ENCODE peak calls at places on chromosomes 4 and X, in four cellular contexts. One of them, this sample, is unnamed.

GRCh38 chrX:119638725-119639471 is 32.7 kb upstream of the NKRF start:
- DNase-seq in HepG2: no peak
- DNase-seq in K562: no peak
- DNase-seq in GM12878: peak
- DNase-seq in this sample: no peak

GRCh38 chr4:55396305-55397023 is 707 bp downstream of the TMEM165 start:
- DNase-seq in HepG2: peak
- DNase-seq in K562: peak
- DNase-seq in GM12878: no peak
- DNase-seq in this sample: peak

GRCh38 chrX:55201930-55202579 is 18.1 kb upstream of the PAGE5 start:
- DNase-seq in HepG2: no peak
- DNase-seq in K562: no peak
- DNase-seq in GM12878: no peak
- DNase-seq in this sample: no peak

GRCh38 chr4:107838763-107839162 is 14.0 kb downstream of the SGMS2 start:
- DNase-seq in HepG2: no peak
- DNase-seq in K562: no peak
- DNase-seq in GM12878: no peak
- DNase-seq in this sample: no peak

GRCh38 chr4:102554482-102554881 is 53.3 kb downstream of the NFKB1 start:
- DNase-seq in HepG2: no peak
- DNase-seq in K562: no peak
- DNase-seq in GM12878: no peak
- DNase-seq in this sample: peak

GRCh38 chr4:17494258-17494657 is 17.6 kb downstream of the QDPR start:
- DNase-seq in HepG2: no peak
- DNase-seq in K562: peak
- DNase-seq in GM12878: no peak
- DNase-seq in this sample: no peak

GRCh38 chr4:22553560-22553959 is 37.7 kb upstream of the ADGRA3 start:
- DNase-seq in HepG2: no peak
- DNase-seq in K562: no peak
- DNase-seq in GM12878: no peak
- DNase-seq in this sample: no peak

GRCh38 chr4:25252230-25253071 is 18.6 kb downstream of the PI4K2B start:
- DNase-seq in HepG2: no peak
- DNase-seq in K562: no peak
- DNase-seq in GM12878: no peak
- DNase-seq in this sample: no peak

GRCh38 chr4:182880387-182881356 is 36.5 kb downstream of the DCTD start:
- DNase-seq in HepG2: peak
- DNase-seq in K562: no peak
- DNase-seq in GM12878: no peak
- DNase-seq in this sample: no peak

GRCh38 chrX:119145241-119145653 is 17.6 kb upstream of the KIAA1210 start:
- DNase-seq in HepG2: no peak
- DNase-seq in K562: peak
- DNase-seq in GM12878: no peak
- DNase-seq in this sample: peak

GRCh38 chr4:110869862-110870577 is 247.1 kb upstream of the PITX2 start:
- DNase-seq in HepG2: no peak
- DNase-seq in K562: no peak
- DNase-seq in GM12878: peak
- DNase-seq in this sample: no peak

GRCh38 chr4:24763631-24764302 is 31.6 kb upstream of the SOD3 start:
- DNase-seq in HepG2: no peak
- DNase-seq in K562: no peak
- DNase-seq in GM12878: no peak
- DNase-seq in this sample: no peak

GRCh38 chr4:156390599-156391296 is 437.1 kb upstream of the CTSO start:
- DNase-seq in HepG2: no peak
- DNase-seq in K562: no peak
- DNase-seq in GM12878: no peak
- DNase-seq in this sample: no peak

GRCh38 chrX:111167334-111167733 is 71.3 kb downstream of the PAK3 start:
- DNase-seq in HepG2: no peak
- DNase-seq in K562: no peak
- DNase-seq in GM12878: no peak
- DNase-seq in this sample: no peak

GRCh38 chr4:149781150-149781549 is 34.5 kb downstream of the IQCM start:
- DNase-seq in HepG2: no peak
- DNase-seq in K562: no peak
- DNase-seq in GM12878: no peak
- DNase-seq in this sample: no peak

GRCh38 chr4:80309301-80310004 is 26.1 kb upstream of the CFAP299 start:
- DNase-seq in HepG2: no peak
- DNase-seq in K562: no peak
- DNase-seq in GM12878: no peak
- DNase-seq in this sample: no peak

GRCh38 chr4:1325681-1326635 is 21.1 kb upstream of the UVSSA start:
- DNase-seq in HepG2: no peak
- DNase-seq in K562: no peak
- DNase-seq in GM12878: no peak
- DNase-seq in this sample: no peak

GRCh38 chrX:71144651-71145050 is at the start of gene NLGN3:
- DNase-seq in HepG2: no peak
- DNase-seq in K562: no peak
- DNase-seq in GM12878: no peak
- DNase-seq in this sample: peak

GRCh38 chr4:16794816-16795445 is 103.5 kb downstream of the LDB2 start:
- DNase-seq in HepG2: peak
- DNase-seq in K562: peak
- DNase-seq in GM12878: no peak
- DNase-seq in this sample: peak

GRCh38 chrX:46561931-46562721 is 11.4 kb upstream of the CHST7 start:
- DNase-seq in HepG2: no peak
- DNase-seq in K562: no peak
- DNase-seq in GM12878: peak
- DNase-seq in this sample: no peak

GRCh38 chrX:104370089-104370488 is 115.4 kb upstream of the ESX1 start:
- DNase-seq in HepG2: peak
- DNase-seq in K562: peak
- DNase-seq in GM12878: no peak
- DNase-seq in this sample: peak

GRCh38 chr4:139858436-139859225 is 193.0 kb downstream of the MGST2 start:
- DNase-seq in HepG2: no peak
- DNase-seq in K562: no peak
- DNase-seq in GM12878: peak
- DNase-seq in this sample: no peak

GRCh38 chr4:160238790-160239189 is 1135.9 kb downstream of the RAPGEF2 start:
- DNase-seq in HepG2: no peak
- DNase-seq in K562: no peak
- DNase-seq in GM12878: no peak
- DNase-seq in this sample: no peak

DNA sequence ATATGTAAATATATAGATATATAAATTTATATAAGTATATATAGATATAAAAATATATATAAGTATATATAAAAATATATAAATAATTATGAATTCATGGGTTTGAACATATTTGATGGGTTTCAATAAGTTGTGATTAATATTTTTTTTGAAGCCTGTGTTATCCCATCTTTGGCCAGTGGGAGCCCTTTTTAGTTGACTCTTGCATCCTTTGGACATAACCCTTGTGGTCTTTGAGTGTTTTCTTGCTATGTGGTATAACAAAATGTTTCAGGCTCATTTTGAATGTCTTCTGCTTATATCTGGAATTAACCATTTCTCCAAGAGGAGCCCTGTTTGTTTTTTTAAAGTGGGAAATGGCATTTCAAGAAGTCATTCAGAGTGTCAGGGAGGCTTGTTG is 15.2 kb downstream of the SNX25 start:
- DNase-seq in HepG2: no peak
- DNase-seq in K562: no peak
- DNase-seq in GM12878: no peak
- DNase-seq in this sample: no peak
- TF ChIP-seq CTCF in HepG2: no peak
- TF ChIP-seq CTCF in K562: peak
- TF ChIP-seq CTCF in GM12878: peak
- TF ChIP-seq CTCF in this sample: no peak

GRCh38 chr4:118811008-118811764 is 24.7 kb downstream of the SEC24D start:
- DNase-seq in HepG2: no peak
- DNase-seq in K562: no peak
- DNase-seq in GM12878: no peak
- DNase-seq in this sample: no peak
- TF ChIP-seq TCF7 in HepG2: no peak
- TF ChIP-seq TCF7 in K562: no peak
- TF ChIP-seq TCF7 in GM12878: no peak
- TF ChIP-seq TCF7 in this sample: no peak

GRCh38 chr4:11729548-11729947 is 300.9 kb upstream of the HS3ST1 start:
- DNase-seq in HepG2: no peak
- DNase-seq in K562: no peak
- DNase-seq in GM12878: no peak
- DNase-seq in this sample: no peak
- TF ChIP-seq CTCF in HepG2: no peak
- TF ChIP-seq CTCF in K562: no peak
- TF ChIP-seq CTCF in GM12878: no peak
- TF ChIP-seq CTCF in this sample: no peak

DNA sequence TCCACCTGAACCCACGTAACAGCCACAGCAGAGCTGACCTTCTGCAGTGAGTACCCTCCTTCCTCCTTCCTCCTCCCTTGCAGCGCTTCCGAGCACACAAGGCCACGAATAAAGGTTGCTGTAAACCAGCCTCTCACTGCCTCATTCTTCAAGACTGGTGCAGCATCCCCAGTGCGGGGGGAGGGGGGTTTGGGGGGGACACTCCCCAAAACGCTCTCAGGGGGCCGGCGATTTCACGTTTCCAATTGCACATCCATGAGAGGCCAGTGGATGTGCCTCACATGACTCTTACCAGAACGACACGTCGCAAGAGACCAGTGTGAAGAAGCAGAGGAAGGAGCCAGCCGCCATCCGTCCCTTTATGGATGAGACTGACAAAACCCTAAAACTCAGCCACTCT is 5.2 kb downstream of the DHRSX start:
- DNase-seq in HepG2: no peak
- DNase-seq in K562: no peak
- DNase-seq in GM12878: no peak
- DNase-seq in this sample: no peak
- TF ChIP-seq TCF7 in HepG2: no peak
- TF ChIP-seq TCF7 in K562: no peak
- TF ChIP-seq TCF7 in GM12878: no peak
- TF ChIP-seq TCF7 in this sample: no peak

GRCh38 chrX:18897611-18898010 is 86.3 kb downstream of the PHKA2 start:
- DNase-seq in HepG2: no peak
- DNase-seq in K562: no peak
- DNase-seq in GM12878: no peak
- DNase-seq in this sample: no peak

GRCh38 chrX:18893536-18893935 is 90.4 kb downstream of the PHKA2 start:
- DNase-seq in HepG2: no peak
- DNase-seq in K562: no peak
- DNase-seq in GM12878: no peak
- DNase-seq in this sample: no peak

GRCh38 chrX:18896680-18897544 is 87.0 kb downstream of the PHKA2 start:
- DNase-seq in HepG2: no peak
- DNase-seq in K562: no peak
- DNase-seq in GM12878: no peak
- DNase-seq in this sample: no peak

GRCh38 chrX:18894156-18894555 is 89.8 kb downstream of the PHKA2 start:
- DNase-seq in HepG2: no peak
- DNase-seq in K562: no peak
- DNase-seq in GM12878: no peak
- DNase-seq in this sample: no peak

GRCh38 chrX:18895157-18895952 is 88.6 kb downstream of the PHKA2 start:
- DNase-seq in HepG2: no peak
- DNase-seq in K562: no peak
- DNase-seq in GM12878: no peak
- DNase-seq in this sample: no peak
- TF ChIP-seq CTCF in HepG2: no peak
- TF ChIP-seq CTCF in K562: no peak
- TF ChIP-seq CTCF in GM12878: no peak
- TF ChIP-seq CTCF in this sample: no peak

GRCh38 chr4:2714918-2715317 is 41.2 kb downstream of the TNIP2 start:
- DNase-seq in HepG2: no peak
- DNase-seq in K562: no peak
- DNase-seq in GM12878: no peak
- DNase-seq in this sample: no peak

GRCh38 chr4:2713337-2713736 is 42.8 kb downstream of the TNIP2 start:
- DNase-seq in HepG2: no peak
- DNase-seq in K562: no peak
- DNase-seq in GM12878: no peak
- DNase-seq in this sample: no peak

GRCh38 chr4:2715426-2715825 is 40.7 kb downstream of the TNIP2 start:
- DNase-seq in HepG2: no peak
- DNase-seq in K562: no peak
- DNase-seq in GM12878: no peak
- DNase-seq in this sample: no peak

GRCh38 chr4:2712261-2712842 is 43.8 kb downstream of the TNIP2 start:
- DNase-seq in HepG2: no peak
- DNase-seq in K562: peak
- DNase-seq in GM12878: no peak
- DNase-seq in this sample: no peak

DNA sequence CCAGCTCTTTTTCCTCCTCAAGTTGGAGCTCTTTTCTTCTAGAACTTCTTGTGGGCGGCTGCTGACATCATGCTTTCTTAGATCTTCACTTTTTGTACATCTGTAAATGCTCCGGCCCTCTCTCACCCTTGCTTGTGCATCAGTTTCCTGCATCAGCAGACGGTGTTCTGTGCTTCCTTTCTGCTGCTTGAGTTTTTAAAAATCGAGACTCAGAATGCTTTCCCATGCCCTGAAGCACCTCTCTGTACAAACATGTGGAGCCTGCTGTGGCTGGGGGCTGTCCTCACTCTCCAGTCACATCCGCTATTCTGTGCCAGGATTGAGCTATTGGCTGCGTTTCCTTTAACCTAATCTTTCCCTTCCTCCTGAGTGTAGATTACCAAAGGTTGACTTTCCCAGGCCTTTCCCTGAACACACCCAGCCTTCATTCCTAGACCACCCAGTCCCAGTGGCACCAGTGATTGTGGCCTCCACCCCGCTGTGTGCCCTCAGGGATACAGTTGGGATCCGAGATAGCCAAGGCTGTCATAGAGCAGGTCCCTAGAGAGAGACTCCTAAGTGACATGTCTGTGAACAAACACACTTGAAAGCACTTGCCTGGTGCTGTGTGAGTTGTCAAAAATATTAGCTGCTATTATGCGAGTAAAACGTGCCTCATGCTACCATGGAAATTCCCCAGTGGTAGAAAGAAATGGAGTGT is 41.9 kb downstream of the TNIP2 start:
- DNase-seq in HepG2: no peak
- DNase-seq in K562: no peak
- DNase-seq in GM12878: no peak
- DNase-seq in this sample: no peak
- TF ChIP-seq TCF7 in HepG2: no peak
- TF ChIP-seq TCF7 in K562: no peak
- TF ChIP-seq TCF7 in GM12878: peak
- TF ChIP-seq TCF7 in this sample: no peak